ENCODE peak calls at places on chromosomes 2 and 18, in four cellular contexts. L is spleen, O is heart left ventricle, J is NT2/D1. M is an unnamed sample.

GRCh38 chr18:77101410-77102245 is 31.0 kb downstream of the MBP start:
- DNase-seq in L (peak; percentile 91), O (peak; percentile 73), J (peak; percentile 48), M (peak; percentile 99)

GRCh38 chr2:48940606-48941005 is 185.1 kb upstream of the LHCGR start:
- DNase-seq in L (no peak), O (no peak), J (no peak), M (no peak)

GRCh38 chr2:126795661-126796060 is 103.0 kb upstream of the TEX51 start:
- DNase-seq in L (peak; percentile 39), O (no peak), J (no peak), M (no peak)

GRCh38 chr18:69408522-69408921 is 7.8 kb downstream of the DOK6 start:
- DNase-seq in L (no peak), O (no peak), J (no peak), M (no peak)

GRCh38 chr2:190340369-190340768 is 3.0 kb upstream of the INPP1 start:
- DNase-seq in L (no peak), O (no peak), J (peak; percentile 32), M (peak; percentile 48)

GRCh38 chr18:24631238-24632025 is 171.0 kb downstream of the HRH4 start:
- DNase-seq in L (no peak), O (peak; percentile 56), J (no peak), M (no peak)

GRCh38 chr18:2916184-2916583 is 69.4 kb downstream of the EMILIN2 start:
- DNase-seq in L (no peak), O (no peak), J (peak; percentile 77), M (no peak)

GRCh38 chr2:18708203-18708602 is 118.8 kb upstream of the NT5C1B start:
- DNase-seq in L (no peak), O (no peak), J (no peak), M (no peak)

GRCh38 chr2:11744631-11745394 is 1.6 kb upstream of the LPIN1 start:
- DNase-seq in L (peak; percentile 81), O (no peak), J (peak; percentile 59), M (no peak)

GRCh38 chr18:13543811-13544732 is 182.3 kb downstream of the FAM210A start:
- DNase-seq in L (no peak), O (no peak), J (no peak), M (no peak)

GRCh38 chr2:130759906-130760753 is 4.8 kb downstream of the AMER3 start:
- DNase-seq in L (no peak), O (no peak), J (no peak), M (no peak)

GRCh38 chr2:202494300-202494699 is 118.2 kb downstream of the BMPR2 start:
- DNase-seq in L (no peak), O (no peak), J (no peak), M (no peak)

GRCh38 chr18:3453540-3454364 is 3.8 kb downstream of the TGIF1 start:
- DNase-seq in L (peak; percentile 79), O (peak; percentile 52), J (no peak), M (peak; percentile 95)

GRCh38 chr2:32947076-32947483 is 327 bp downstream of the LTBP1 start:
- DNase-seq in L (peak; percentile 80), O (no peak), J (no peak), M (no peak)
- H3K27me3 ChIP-seq in L (peaks cover 45% of the 10 kb centered on the region), O (no peaks in the 10 kb centered on the region), J (no peaks in the 10 kb centered on the region), M (no peaks in the 10 kb centered on the region)

GRCh38 chr18:78115896-78116561 is 863.6 kb upstream of the SALL3 start:
- DNase-seq in L (no peak), O (no peak), J (no peak), M (no peak)

GRCh38 chr18:78108587-78108986 is 858.9 kb downstream of the GALR1 start:
- DNase-seq in L (no peak), O (no peak), J (no peak), M (no peak)

GRCh38 chr18:78113445-78113844 is 863.8 kb downstream of the GALR1 start:
- DNase-seq in L (no peak), O (no peak), J (no peak), M (no peak)
- H3K4me1 ChIP-seq in L (no peaks in the 10 kb centered on the region), O (no peaks in the 10 kb centered on the region), J (no peaks in the 10 kb centered on the region), M (no peaks in the 10 kb centered on the region)

DNA sequence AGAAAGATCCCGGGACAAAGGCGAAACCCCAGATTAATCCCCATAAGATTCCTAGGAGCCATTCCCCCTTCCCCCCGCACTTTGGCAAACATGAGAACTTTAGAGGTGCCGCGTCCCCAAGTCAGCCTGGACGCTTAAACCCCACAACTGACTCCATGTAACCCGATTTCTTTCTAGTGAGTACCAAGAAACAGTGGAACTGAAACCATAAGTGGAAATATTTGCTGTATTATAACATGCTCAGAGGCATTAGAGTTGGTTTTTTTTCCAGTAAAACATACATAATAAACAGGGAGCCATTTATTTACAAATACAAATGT is 10.3 kb downstream of the POU3F3 start:
- DNase-seq in L (no peak), O (no peak), J (no peak), M (no peak)
- H3K27me3 ChIP-seq in L (peaks cover 100% of the 10 kb centered on the region), O (peaks cover 100% of the 10 kb centered on the region), J (peaks cover 100% of the 10 kb centered on the region), M (peaks cover 100% of the 10 kb centered on the region)

DNA sequence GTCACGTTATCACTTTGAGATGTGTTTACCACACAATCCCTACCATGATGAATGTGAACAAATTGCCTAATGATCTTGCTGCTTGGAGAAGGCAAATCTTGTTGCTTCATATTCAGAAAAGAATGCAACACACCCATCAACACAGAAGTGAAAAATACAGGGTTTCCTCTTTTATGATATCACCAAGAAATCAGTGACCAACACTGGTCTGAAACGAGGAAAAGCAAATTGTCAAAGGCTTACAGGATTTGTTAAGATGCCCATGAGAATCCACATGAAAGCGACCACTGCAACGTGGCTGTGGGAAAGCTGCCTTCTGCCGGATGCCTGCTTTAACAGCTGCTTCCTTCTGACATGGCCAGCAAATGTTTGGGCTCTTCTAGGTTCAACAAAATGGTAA is 397.6 kb upstream of the LRATD1 start:
- DNase-seq in L (no peak), O (no peak), J (no peak), M (peak; percentile 30)
- H3K4me1 ChIP-seq in L (no peaks in the 10 kb centered on the region), O (no peaks in the 10 kb centered on the region), J (no peaks in the 10 kb centered on the region), M (no peaks in the 10 kb centered on the region)

GRCh38 chr18:8701546-8702118 is 3.7 kb upstream of the MTCL1 start:
- DNase-seq in L (no peak), O (no peak), J (no peak), M (peak; percentile 69)

GRCh38 chr18:8704361-8705279 is 736 bp upstream of the MTCL1 start:
- DNase-seq in L (peak; percentile 96), O (peak; percentile 91), J (no peak), M (peak; percentile 53)

GRCh38 chr18:8703781-8704301 is 1.5 kb upstream of the MTCL1 start:
- DNase-seq in L (peak; percentile 77), O (no peak), J (no peak), M (no peak)

GRCh38 chr18:8702668-8703067 is 2.7 kb upstream of the MTCL1 start:
- DNase-seq in L (no peak), O (no peak), J (no peak), M (no peak)

DNA sequence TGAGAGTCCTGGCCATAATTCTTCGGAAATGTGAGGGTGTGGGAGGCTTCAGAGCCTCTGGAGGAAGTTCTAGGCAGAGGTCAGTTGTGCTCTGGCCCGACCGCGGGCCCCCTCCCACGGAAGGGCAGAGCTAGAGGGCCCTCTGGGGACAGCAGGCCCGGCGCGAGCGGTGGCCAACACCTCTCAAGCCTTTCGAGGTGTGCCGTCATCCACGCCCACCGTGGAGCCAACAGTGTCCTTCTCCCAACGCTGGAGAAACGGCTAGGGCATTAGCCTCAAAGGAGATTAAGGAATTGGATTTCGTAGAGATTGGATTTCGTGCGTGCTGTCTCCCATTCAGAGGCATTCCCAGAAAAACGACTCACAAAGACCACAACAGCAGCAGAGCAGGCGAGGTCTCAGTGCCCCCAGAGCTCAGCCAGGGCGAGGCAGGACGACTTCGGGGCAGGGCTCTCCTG is 2.1 kb upstream of the MTCL1 start:
- DNase-seq in L (no peak), O (no peak), J (no peak), M (no peak)
- H3K27me3 ChIP-seq in L (peaks cover 68% of the 10 kb centered on the region), O (no peaks in the 10 kb centered on the region), J (peaks cover 7% of the 10 kb centered on the region), M (no peaks in the 10 kb centered on the region)

DNA sequence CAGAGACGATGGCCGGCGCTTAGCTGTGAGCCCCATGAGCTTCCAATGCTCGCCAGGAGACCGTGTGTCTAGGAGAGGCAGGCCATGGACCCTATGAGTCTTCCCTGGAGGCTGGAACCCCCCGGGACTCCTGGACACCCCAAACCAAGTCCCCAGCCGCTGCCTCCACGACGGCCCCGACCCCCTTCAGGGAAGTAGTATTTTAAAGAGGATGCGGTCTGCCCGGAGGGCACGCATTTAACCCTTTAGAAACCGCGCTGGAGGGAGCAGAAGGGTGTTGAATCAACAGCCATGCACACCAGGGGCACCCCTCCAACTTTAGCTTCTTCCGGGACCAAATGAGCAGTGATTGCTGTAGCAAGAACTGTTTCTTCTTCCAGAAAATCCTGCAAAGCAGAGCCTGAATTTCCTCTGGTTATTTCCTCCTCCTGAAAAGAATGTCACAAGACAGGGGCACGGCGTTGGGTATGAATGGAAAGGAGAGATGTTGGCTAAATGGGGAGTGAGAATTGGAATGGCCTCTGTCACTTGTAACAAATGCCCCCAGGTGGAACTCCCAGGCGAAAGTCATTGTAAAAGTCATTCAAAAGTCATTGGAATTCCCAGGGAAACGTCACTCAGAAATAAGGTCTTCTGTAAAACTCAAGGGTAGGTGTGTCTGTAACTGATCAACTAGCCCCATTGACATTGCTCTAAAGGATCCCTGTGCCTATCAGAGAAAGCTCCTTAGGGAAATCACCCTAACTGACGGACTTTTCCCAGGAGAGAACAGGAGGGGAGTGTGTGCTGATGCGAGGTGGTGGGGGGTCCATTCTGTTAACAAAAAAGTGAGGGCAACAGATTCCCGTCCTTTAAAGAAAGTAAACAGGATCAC is 5.8 kb upstream of the GBX2 start:
- DNase-seq in L (no peak), O (no peak), J (no peak), M (no peak)
- H3K4me1 ChIP-seq in L (no peaks in the 10 kb centered on the region), O (peaks cover 45% of the 10 kb centered on the region), J (peaks cover 20% of the 10 kb centered on the region), M (no peaks in the 10 kb centered on the region)

DNA sequence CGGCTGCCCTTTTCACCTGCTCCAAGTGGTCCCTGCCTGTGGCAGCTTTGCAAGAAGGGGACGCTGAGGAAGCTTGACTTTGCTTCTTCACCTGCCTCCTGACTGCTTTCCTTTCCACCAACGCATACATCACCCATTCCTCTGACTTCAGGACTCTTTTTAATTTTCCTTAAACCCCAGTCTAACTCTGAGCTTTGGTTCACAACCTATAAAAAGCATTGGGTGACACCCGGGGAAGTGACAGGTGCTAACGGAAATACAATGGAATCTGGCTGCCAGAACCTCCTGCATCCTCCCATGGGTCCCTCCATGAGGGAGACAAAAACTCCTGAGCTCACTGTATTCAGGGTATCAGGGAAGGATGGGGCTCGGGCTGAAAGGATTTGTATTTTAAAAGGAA is 284.9 kb downstream of the CELF4 start:
- DNase-seq in L (no peak), O (no peak), J (no peak), M (no peak)
- H3K27me3 ChIP-seq in L (peaks cover 16% of the 10 kb centered on the region), O (peaks cover 35% of the 10 kb centered on the region), J (peaks cover 4% of the 10 kb centered on the region), M (peaks cover 36% of the 10 kb centered on the region)

M was measured in foreskin keratinocyte.